ENCODE peak calls at places on chromosomes 12 and 14, in five cellular contexts. O is HS-27A, L is Karpas-422, B is T follicular helper cell, U is HTR-8/SVneo. G is an unnamed sample.

GRCh38 chr12:112841891-112842290 is 50.3 kb downstream of the RPH3A start:
- DNase-seq in O (no peak), L (no peak), B (no peak), U (no peak), G (peak)

GRCh38 chr14:67820428-67820881 is 876 bp downstream of the RAD51B start:
- DNase-seq in O (no peak), L (peak), B (no peak), U (peak), G (peak)

GRCh38 chr12:124411291-124411878 is 116.5 kb downstream of the RFLNA start:
- DNase-seq in O (peak), L (no peak), B (no peak), U (peak), G (peak)

GRCh38 chr12:46489951-46490388 is 117.4 kb upstream of the SLC38A2 start:
- DNase-seq in O (no peak), L (no peak), B (no peak), U (no peak), G (no peak)

GRCh38 chr12:21894792-21895392 is 46.3 kb downstream of the ABCC9 start:
- DNase-seq in O (no peak), L (no peak), B (no peak), U (no peak), G (no peak)

GRCh38 chr12:57096099-57096572 is 7.2 kb downstream of the NAB2 start:
- DNase-seq in O (no peak), L (peak), B (no peak), U (no peak), G (no peak)

GRCh38 chr14:55803506-55804197 is 223.6 kb downstream of the KTN1 start:
- DNase-seq in O (no peak), L (no peak), B (no peak), U (no peak), G (no peak)

GRCh38 chr14:62706217-62706616 is 339.0 kb downstream of the KCNH5 start:
- DNase-seq in O (no peak), L (no peak), B (no peak), U (no peak), G (no peak)

GRCh38 chr14:98227000-98227726 is 1044.8 kb downstream of the BCL11B start:
- DNase-seq in O (no peak), L (no peak), B (no peak), U (no peak), G (no peak)

GRCh38 chr12:6582196-6582595 is 14.1 kb upstream of the NOP2 start:
- DNase-seq in O (no peak), L (no peak), B (no peak), U (no peak), G (no peak)

GRCh38 chr12:3083241-3083921 is 6.2 kb downstream of the TSPAN9 start:
- DNase-seq in O (no peak), L (no peak), B (no peak), U (no peak), G (no peak)

GRCh38 chr12:6779667-6780459 is 7.5 kb downstream of the LAG3 start:
- DNase-seq in O (no peak), L (no peak), B (no peak), U (no peak), G (no peak)

GRCh38 chr14:28768549-28768870 is 1.9 kb downstream of the FOXG1 start:
- DNase-seq in O (no peak), L (no peak), B (no peak), U (no peak), G (no peak)

GRCh38 chr14:24481622-24482324 is 26.3 kb downstream of the CMA1 start:
- DNase-seq in O (no peak), L (peak), B (peak), U (peak), G (no peak)

GRCh38 chr12:79174656-79175055 is 310.1 kb downstream of the SYT1 start:
- DNase-seq in O (no peak), L (peak), B (no peak), U (no peak), G (no peak)

GRCh38 chr12:110316861-110317260 is 35.8 kb downstream of the ATP2A2 start:
- DNase-seq in O (no peak), L (no peak), B (no peak), U (no peak), G (peak)

GRCh38 chr14:37262649-37263048 is 64.9 kb downstream of the MIPOL1 start:
- DNase-seq in O (no peak), L (no peak), B (no peak), U (no peak), G (no peak)

GRCh38 chr12:27020761-27021160 is 1.6 kb upstream of the MED21 start:
- DNase-seq in O (no peak), L (no peak), B (no peak), U (no peak), G (no peak)

GRCh38 chr14:93748208-93749080 is 39.8 kb downstream of the PRIMA1 start:
- DNase-seq in O (no peak), L (no peak), B (no peak), U (no peak), G (no peak)

GRCh38 chr12:5201554-5202243 is 158.0 kb downstream of the KCNA5 start:
- DNase-seq in O (no peak), L (no peak), B (no peak), U (no peak), G (no peak)

GRCh38 chr12:132140918-132141841 is 2.9 kb downstream of the DDX51 start:
- DNase-seq in O (no peak), L (no peak), B (no peak), U (no peak), G (no peak)

GRCh38 chr12:68222336-68222735 is 3.3 kb downstream of the IL26 start:
- DNase-seq in O (no peak), L (no peak), B (no peak), U (no peak), G (no peak)